ENCODE peak calls at places on chromosomes 12 and 14, in seven cellular contexts. Q, C, D, J, G, H and V are unnamed samples.
A peak's percentile ranks its signal among the peaks of the same experiment; 100 is the strongest.

GRCh38 chr12:62785941-62786559 is 148.9 kb downstream of the PPM1H start:
- DNase-seq in Q (peak; percentile 95), C (peak; percentile 8), D (no peak), J (no peak), G (no peak), H (peak; percentile 43), V (no peak)

GRCh38 chr14:24398943-24399801 is at the start of gene NYNRIN:
- DNase-seq in Q (peak; percentile 65), C (no peak), D (peak; percentile 74), J (peak; percentile 17), G (peak; percentile 62), H (peak; percentile 65), V (no peak)

GRCh38 chr12:121400332-121401139 is 618 bp downstream of the RNF34 start:
- DNase-seq in Q (peak; percentile 30), C (peak; percentile 13), D (peak; percentile 65), J (peak; percentile 58), G (peak; percentile 52), H (peak; percentile 53), V (peak; percentile 21)

GRCh38 chr14:52716160-52716559 is 9.2 kb downstream of the PSMC6 start:
- DNase-seq in Q (no peak), C (no peak), D (no peak), J (no peak), G (no peak), H (no peak), V (no peak)

GRCh38 chr12:116765271-116765670 is 27.2 kb downstream of the RNFT2 start:
- DNase-seq in Q (no peak), C (no peak), D (no peak), J (no peak), G (no peak), H (no peak), V (no peak)

GRCh38 chr12:3432868-3433267 is 58.1 kb upstream of the PRMT8 start:
- DNase-seq in Q (no peak), C (no peak), D (no peak), J (no peak), G (no peak), H (no peak), V (peak; percentile 5)

GRCh38 chr14:24818054-24818822 is 184.2 kb upstream of the GZMB start:
- DNase-seq in Q (no peak), C (no peak), D (no peak), J (no peak), G (peak; percentile 41), H (no peak), V (no peak)

GRCh38 chr12:6370994-6371754 is 4.2 kb downstream of the SCNN1A start:
- DNase-seq in Q (peak; percentile 45), C (no peak), D (no peak), J (no peak), G (peak; percentile 84), H (no peak), V (no peak)

GRCh38 chr12:80400591-80400991 is 43.4 kb upstream of the PTPRQ start:
- DNase-seq in Q (peak; percentile 11), C (no peak), D (no peak), J (no peak), G (no peak), H (no peak), V (no peak)

GRCh38 chr14:80956922-80957321 is 1.5 kb downstream of the TSHR start:
- DNase-seq in Q (no peak), C (peak; percentile 32), D (no peak), J (no peak), G (no peak), H (no peak), V (no peak)

GRCh38 chr14:80958258-80958657 is 2.8 kb downstream of the TSHR start:
- DNase-seq in Q (no peak), C (no peak), D (no peak), J (no peak), G (no peak), H (no peak), V (peak; percentile 66)

GRCh38 chr14:80955434-80955939 is at the start of gene TSHR:
- DNase-seq in Q (peak; percentile 16), C (peak; percentile 8), D (no peak), J (peak; percentile 8), G (no peak), H (no peak), V (peak; percentile 71)

GRCh38 chr14:80956105-80956504 is 684 bp downstream of the TSHR start:
- DNase-seq in Q (no peak), C (no peak), D (no peak), J (no peak), G (no peak), H (no peak), V (no peak)

DNA sequence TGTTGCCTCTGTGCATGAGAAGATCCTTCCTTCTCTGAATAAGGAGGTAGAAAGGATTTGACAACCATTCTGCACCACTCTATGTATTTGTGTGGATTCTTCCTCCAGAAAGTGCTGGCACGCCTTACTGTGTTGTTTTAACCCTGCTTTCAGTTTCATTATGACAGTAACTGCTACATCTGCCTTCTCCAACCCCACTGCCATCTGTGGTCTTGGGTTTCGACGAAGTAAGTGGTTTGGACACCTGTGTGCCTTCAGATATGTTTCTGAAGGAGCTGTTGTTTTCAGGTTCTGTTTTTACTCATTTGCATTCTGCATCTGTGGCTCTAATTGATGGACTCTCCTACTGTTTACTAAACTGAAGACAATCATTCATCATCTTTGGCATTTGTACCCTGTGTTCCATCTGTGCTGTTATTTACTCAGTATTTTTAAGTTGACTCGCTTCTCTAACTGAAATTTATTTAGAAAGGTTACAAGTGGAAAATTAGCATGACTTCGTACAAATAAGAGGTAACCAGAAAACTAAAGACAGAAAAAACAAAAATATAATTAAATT is 4.1 kb downstream of the TSHR start:
- DNase-seq in Q (no peak), C (no peak), D (no peak), J (peak; percentile 49), G (peak; percentile 46), H (no peak), V (peak; percentile 99)
- H3K4me3 ChIP-seq in Q (no peak overlapping the region), C (no peak overlapping the region), D (no peak overlapping the region), J (peak overlapping the region; percentile 38), G (no peak overlapping the region), H (no peak overlapping the region), V (peak overlapping the region; percentile 88)

GRCh38 chr12:118190266-118190665 is 54.3 kb downstream of the PEBP1 start:
- DNase-seq in Q (peak; percentile 48), C (no peak), D (no peak), J (no peak), G (no peak), H (no peak), V (no peak)

GRCh38 chr12:118187746-118188390 is 51.9 kb downstream of the PEBP1 start:
- DNase-seq in Q (peak; percentile 29), C (no peak), D (no peak), J (no peak), G (no peak), H (no peak), V (no peak)

GRCh38 chr12:118188690-118189371 is 52.9 kb downstream of the PEBP1 start:
- DNase-seq in Q (peak; percentile 73), C (peak; percentile 32), D (no peak), J (no peak), G (no peak), H (peak; percentile 39), V (no peak)

GRCh38 chr12:118193477-118193876 is 57.6 kb downstream of the PEBP1 start:
- DNase-seq in Q (no peak), C (no peak), D (no peak), J (no peak), G (no peak), H (no peak), V (no peak)

DNA sequence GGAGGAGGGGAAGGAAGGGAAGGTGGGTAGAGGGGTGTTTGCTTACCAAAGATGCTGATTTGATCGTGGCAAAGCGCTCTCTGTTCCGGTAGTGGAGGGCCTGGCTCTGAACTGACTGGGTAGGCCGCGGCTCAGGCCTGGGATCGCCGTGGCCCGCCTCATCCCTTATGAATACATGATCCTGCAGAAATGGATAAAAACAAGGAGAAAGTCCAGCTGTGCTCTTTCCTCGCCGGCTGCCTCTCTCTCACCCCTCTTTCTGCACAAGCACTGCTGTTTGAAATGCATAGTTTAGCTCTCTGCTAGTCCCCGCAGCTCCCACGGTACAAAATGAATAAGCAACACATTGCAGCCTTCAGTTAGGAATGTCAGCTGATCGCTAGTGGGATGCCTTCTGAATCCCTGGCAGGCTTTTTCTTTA is 53.8 kb downstream of the PEBP1 start:
- DNase-seq in Q (peak; percentile 66), C (peak; percentile 18), D (peak; percentile 64), J (no peak), G (no peak), H (no peak), V (no peak)
- H3K4me3 ChIP-seq in Q (peak overlapping the region; percentile 54), C (peak overlapping the region; percentile 24), D (peak overlapping the region; percentile 34), J (no peak overlapping the region), G (peak overlapping the region; percentile 20), H (peak overlapping the region; percentile 62), V (no peak overlapping the region)

GRCh38 chr14:90812109-90812508 is 4.1 kb downstream of the TTC7B start:
- DNase-seq in Q (no peak), C (no peak), D (no peak), J (no peak), G (no peak), H (no peak), V (no peak)
- H3K4me3 ChIP-seq in Q (no peak overlapping the region), C (no peak overlapping the region), D (no peak overlapping the region), J (no peak overlapping the region), G (no peak overlapping the region), H (no peak overlapping the region), V (no peak overlapping the region)

GRCh38 chr12:54428050-54429013 is 9.3 kb upstream of the ITGA5 start:
- DNase-seq in Q (peak; percentile 66), C (no peak), D (peak; percentile 96), J (no peak), G (peak; percentile 28), H (no peak), V (no peak)

GRCh38 chr12:54432815-54433164 is 13.7 kb upstream of the ITGA5 start:
- DNase-seq in Q (no peak), C (no peak), D (no peak), J (no peak), G (no peak), H (peak; percentile 19), V (no peak)

GRCh38 chr12:54430471-54431075 is 11.5 kb upstream of the ITGA5 start:
- DNase-seq in Q (no peak), C (no peak), D (no peak), J (no peak), G (no peak), H (no peak), V (no peak)

GRCh38 chr12:54429014-54429471 is 10.0 kb upstream of the ITGA5 start:
- DNase-seq in Q (no peak), C (no peak), D (no peak), J (no peak), G (no peak), H (no peak), V (no peak)

DNA sequence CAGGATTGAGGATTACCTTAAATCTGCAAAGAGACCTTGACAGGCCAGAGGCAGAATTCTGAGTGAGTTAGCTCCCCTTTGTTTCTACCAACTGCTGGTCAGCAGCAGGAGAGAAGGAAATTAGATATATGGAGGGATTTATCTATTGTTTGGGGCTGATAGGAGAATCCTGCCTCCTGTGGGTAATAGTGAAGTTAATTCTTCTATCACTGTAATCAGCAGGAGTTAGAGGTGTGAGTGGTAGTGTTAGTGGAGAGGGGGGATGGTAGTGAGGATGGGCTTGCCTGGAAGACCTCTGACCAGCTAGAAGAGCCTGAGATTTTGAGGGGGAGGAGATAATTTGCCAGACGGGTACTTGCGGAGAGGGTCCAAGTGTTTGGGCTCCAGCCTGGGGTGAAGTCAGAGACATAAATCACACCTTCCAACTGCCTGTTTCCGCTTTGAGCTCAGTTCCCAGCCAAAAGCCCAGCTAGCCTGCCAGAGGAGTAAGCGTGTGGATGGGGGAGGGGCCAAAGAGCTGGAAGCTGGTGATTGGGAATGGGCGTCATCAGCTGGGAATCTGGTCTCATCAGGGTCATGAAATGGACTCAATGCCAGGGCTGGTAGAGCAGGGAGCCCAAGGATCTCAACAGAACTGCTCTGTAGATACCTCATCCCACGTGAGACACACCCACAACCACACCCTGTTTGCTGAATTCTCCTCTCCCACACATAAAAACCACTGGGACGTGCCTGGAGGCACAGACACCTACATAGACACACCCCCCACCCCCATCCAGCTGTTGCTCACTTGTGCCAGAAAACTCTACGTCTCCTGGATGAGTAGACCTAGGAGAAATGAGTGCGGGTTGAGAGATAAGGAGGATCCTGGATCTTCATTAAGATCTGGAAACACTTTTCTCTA is 13.1 kb upstream of the ITGA5 start:
- DNase-seq in Q (peak; percentile 86), C (no peak), D (peak; percentile 96), J (no peak), G (peak; percentile 66), H (peak; percentile 79), V (no peak)
- H3K4me3 ChIP-seq in Q (no peak overlapping the region), C (no peak overlapping the region), D (no peak overlapping the region), J (no peak overlapping the region), G (no peak overlapping the region), H (no peak overlapping the region), V (no peak overlapping the region)